ENCODE peak calls at places on chromosomes 5 and 9, in nine cellular contexts. Z, V, X, M, Y, U, H, J and G are unnamed samples.
A peak's percentile ranks its signal among the peaks of the same experiment; 100 is the strongest.

GRCh38 chr9:37683531-37684371 is 33.0 kb downstream of the FRMPD1 start:
- DNase-seq in X (no peak), Y (no peak), U (no peak), H (no peak), M (no peak), J (no peak), V (no peak), Z (no peak), G (no peak)

GRCh38 chr5:133111299-133111698 is 59.5 kb downstream of the HSPA4 start:
- DNase-seq in M (peak; percentile 78), Z (peak; percentile 91), V (peak; percentile 82), H (peak; percentile 90), X (peak; percentile 91), Y (peak; percentile 88), J (peak; percentile 87), U (peak; percentile 79), G (peak; percentile 88)

GRCh38 chr5:134893748-134894505 is 11.0 kb upstream of the PCBD2 start:
- DNase-seq in V (no peak), X (no peak), Y (no peak), H (no peak), M (no peak), U (no peak), Z (no peak), J (no peak), G (no peak)

GRCh38 chr9:75855509-75855908 is 35.0 kb upstream of the PCSK5 start:
- DNase-seq in M (no peak), X (no peak), Y (no peak), J (peak; percentile 46), U (no peak), H (peak; percentile 1), V (peak; percentile 43), Z (peak; percentile 22), G (peak; percentile 22)

GRCh38 chr9:134606951-134607733 is 34.5 kb upstream of the COL5A1 start:
- DNase-seq in V (peak; percentile 24), U (peak; percentile 12), X (peak; percentile 54), H (peak; percentile 20), Z (no peak), M (no peak), J (peak; percentile 4), Y (peak; percentile 79), G (peak; percentile 22)

GRCh38 chr9:70601000-70601929 is 186.8 kb upstream of the KLF9 start:
- DNase-seq in H (no peak), U (peak; percentile 41), Y (no peak), J (no peak), M (peak; percentile 89), Z (peak; percentile 42), X (peak; percentile 99), V (peak; percentile 96), G (no peak)

GRCh38 chr9:112334319-112334828 is 955 bp upstream of the PTBP3 start:
- DNase-seq in Y (no peak), V (peak; percentile 54), Z (no peak), M (no peak), J (peak; percentile 59), H (peak; percentile 59), U (peak; percentile 61), X (no peak), G (peak; percentile 84)

GRCh38 chr5:140042551-140043507 is at the start of gene NRG2:
- DNase-seq in X (peak; percentile 72), M (no peak), J (peak; percentile 59), H (peak; percentile 36), Y (peak; percentile 89), Z (peak; percentile 76), V (peak; percentile 45), U (peak; percentile 55), G (peak; percentile 47)

GRCh38 chr9:134379774-134380431 is 53.6 kb downstream of the RXRA start:
- DNase-seq in Z (peak; percentile 87), Y (no peak), H (no peak), V (peak; percentile 58), M (no peak), X (no peak), U (no peak), J (no peak), G (no peak)

GRCh38 chr5:392431-392988 is 50.5 kb upstream of the EXOC3 start:
- DNase-seq in H (no peak), X (peak; percentile 38), U (peak; percentile 38), Z (no peak), J (peak; percentile 18), V (peak; percentile 42), M (no peak), Y (peak; percentile 48), G (peak; percentile 97)

GRCh38 chr9:2771101-2771500 is 53.8 kb downstream of the KCNV2 start:
- DNase-seq in Y (no peak), U (no peak), V (no peak), J (no peak), M (no peak), Z (no peak), H (no peak), X (no peak), G (no peak)

GRCh38 chr5:132190161-132190817 is 37.4 kb downstream of the P4HA2 start:
- DNase-seq in U (no peak), Y (peak; percentile 46), M (no peak), V (peak; percentile 79), X (no peak), Z (peak; percentile 53), H (peak; percentile 85), J (peak; percentile 85), G (no peak)

GRCh38 chr9:18994263-18994916 is 38.6 kb downstream of the SAXO1 start:
- DNase-seq in Y (no peak), U (no peak), V (no peak), H (no peak), J (no peak), X (no peak), M (no peak), Z (no peak), G (no peak)

GRCh38 chr5:139638090-139638735 is 9.9 kb upstream of the CXXC5 start:
- DNase-seq in Y (no peak), U (peak; percentile 80), Z (peak; percentile 74), X (peak; percentile 77), H (peak; percentile 72), V (peak; percentile 73), J (peak; percentile 81), M (no peak), G (no peak)

GRCh38 chr9:83772860-83773259 is 44.7 kb downstream of the GKAP1 start:
- DNase-seq in U (no peak), V (no peak), X (no peak), Y (no peak), H (no peak), J (no peak), M (no peak), Z (no peak), G (no peak)

GRCh38 chr9:110370316-110370715 is 32.7 kb upstream of the TXNDC8 start:
- DNase-seq in J (no peak), M (no peak), H (peak; percentile 47), Y (no peak), Z (no peak), X (no peak), U (no peak), V (peak; percentile 15), G (no peak)

GRCh38 chr9:78782234-78782633 is 485.3 kb downstream of the PSAT1 start:
- DNase-seq in H (no peak), V (no peak), M (no peak), Z (no peak), J (no peak), Y (no peak), U (no peak), X (no peak), G (no peak)

GRCh38 chr9:133810556-133811195 is 72.5 kb upstream of the SARDH start:
- DNase-seq in Z (no peak), Y (no peak), X (no peak), H (no peak), U (no peak), J (no peak), M (no peak), V (no peak), G (no peak)

DNA sequence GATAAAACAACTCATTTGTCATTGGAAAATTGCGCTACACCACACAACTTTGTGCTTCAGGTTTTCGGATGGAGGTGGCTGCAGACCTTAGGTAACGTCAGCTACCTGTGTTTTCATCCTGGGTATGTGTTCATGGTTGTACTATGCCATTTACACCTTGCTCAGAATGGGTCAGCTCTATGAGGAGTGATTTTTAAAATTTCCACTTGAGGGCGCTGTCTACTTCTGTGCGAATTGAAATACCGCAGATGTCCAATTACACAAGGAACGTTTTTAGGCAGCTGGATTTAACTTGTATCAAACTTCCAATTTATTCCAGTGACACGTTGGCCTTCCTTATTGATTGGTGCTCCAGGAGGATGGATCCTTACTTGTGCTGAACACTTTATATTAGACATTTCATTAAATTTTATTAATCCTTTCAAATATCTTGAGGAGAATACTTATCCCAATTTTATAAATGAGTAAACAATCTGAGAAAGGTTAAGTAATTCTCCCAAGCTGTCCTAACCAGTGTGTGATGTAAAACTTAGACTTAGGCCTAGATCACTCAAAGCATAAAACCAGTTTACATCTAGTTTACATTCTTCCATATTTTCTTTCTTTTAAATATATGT is 23.4 kb downstream of the DMRTA1 start:
- DNase-seq in M (no peak), H (no peak), X (no peak), U (no peak), Y (peak; percentile 41), Z (peak; percentile 44), V (peak; percentile 49), J (peak; percentile 88), G (peak; percentile 28)
- TF ChIP-seq CTCF in M (no peak), H (no peak), X (peak; percentile 71), U (peak; percentile 41), Y (peak; percentile 85), Z (peak; percentile 44), V (peak; percentile 68), J (peak; percentile 98), G (peak; percentile 69)

GRCh38 chr5:110869927-110870326 is 131.1 kb downstream of the SLC25A46 start:
- DNase-seq in V (no peak), U (no peak), Z (no peak), H (no peak), X (no peak), M (no peak), J (no peak), Y (no peak), G (no peak)

GRCh38 chr5:110865400-110866094 is 126.7 kb downstream of the SLC25A46 start:
- DNase-seq in J (peak; percentile 15), Z (peak; percentile 63), Y (peak; percentile 73), V (peak; percentile 13), U (no peak), X (no peak), H (peak; percentile 44), M (no peak), G (peak; percentile 16)
- TF ChIP-seq CTCF in J (peak; percentile 70), Z (peak; percentile 64), Y (peak; percentile 81), V (peak; percentile 63), U (no peak), X (no peak), H (peak; percentile 41), M (no peak), G (peak; percentile 28)

GRCh38 chr5:146342519-146342881 is 3.9 kb downstream of the POU4F3 start:
- DNase-seq in V (no peak), X (no peak), H (no peak), J (no peak), Z (no peak), Y (no peak), U (no peak), M (no peak), G (no peak)
- TF ChIP-seq CTCF in V (no peak), X (no peak), H (no peak), J (no peak), Z (no peak), Y (no peak), U (no peak), M (no peak), G (no peak)

DNA sequence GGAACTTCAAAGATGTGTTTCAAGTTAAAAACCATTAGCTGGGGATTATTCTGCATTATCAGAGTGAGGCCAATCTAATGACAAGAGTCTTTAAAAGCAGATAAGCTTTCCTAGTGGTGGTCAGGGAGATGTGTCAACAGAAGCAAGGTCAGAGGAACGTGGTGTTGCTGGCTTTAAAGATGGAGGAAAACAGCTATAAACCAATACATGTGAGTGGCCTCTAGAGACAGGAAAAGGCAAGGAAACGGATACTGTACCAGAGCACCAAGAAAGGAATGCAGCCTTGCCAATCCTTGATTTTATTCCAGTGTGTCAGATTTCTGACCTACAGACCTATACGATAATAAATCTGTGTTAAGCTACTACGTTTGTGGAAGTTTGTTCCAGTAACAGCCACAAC is 204.2 kb downstream of the TAF11L14 start:
- DNase-seq in V (no peak), M (no peak), H (no peak), X (no peak), Z (no peak), U (no peak), J (no peak), Y (no peak), G (no peak)
- TF ChIP-seq CTCF in V (no peak), M (no peak), H (no peak), X (no peak), Z (no peak), U (no peak), J (no peak), Y (no peak), G (no peak)